ENCODE peak calls at places on chromosomes 16 and 17, in six cellular contexts. Y, L, F, U, H and B are unnamed samples.

GRCh38 chr16:50594332-50595260 is 46.4 kb downstream of the NKD1 start:
- DNase-seq in Y (no peak), H (no peak), U (no peak), L (no peak), F (no peak), B (no peak)

GRCh38 chr17:40622509-40622928 is 25.1 kb downstream of the SMARCE1 start:
- DNase-seq in L (no peak), U (no peak), Y (no peak), F (no peak), H (no peak), B (no peak)

GRCh38 chr17:41492771-41493170 is 3.1 kb upstream of the KRT36 start:
- DNase-seq in L (peak), U (no peak), F (no peak), Y (peak), H (no peak), B (no peak)

GRCh38 chr17:50345443-50346312 is at the start of gene XYLT2:
- DNase-seq in H (peak), L (peak), Y (peak), U (peak), F (peak), B (no peak)

GRCh38 chr17:63999680-64000531 is 1.8 kb downstream of the PRR29 start:
- DNase-seq in F (no peak), U (no peak), L (no peak), Y (no peak), H (no peak), B (no peak)

GRCh38 chr17:56913867-56914640 is at the start of gene TRIM25:
- DNase-seq in F (peak), L (peak), H (peak), Y (peak), U (peak), B (peak)

GRCh38 chr17:18217412-18218015 is 7.9 kb upstream of the LLGL1 start:
- DNase-seq in H (peak), U (peak), L (peak), F (peak), Y (peak), B (peak)

GRCh38 chr17:5557485-5557884 is 26.8 kb downstream of the NLRP1 start:
- DNase-seq in U (peak), H (no peak), L (peak), F (no peak), Y (peak), B (no peak)

GRCh38 chr16:88069397-88070168 is 118.3 kb downstream of the BANP start:
- DNase-seq in H (no peak), F (no peak), L (no peak), Y (no peak), U (no peak), B (no peak)

GRCh38 chr17:12622726-12623125 is 43.0 kb upstream of the MYOCD start:
- DNase-seq in L (no peak), Y (peak), H (no peak), F (no peak), U (no peak), B (no peak)

GRCh38 chr16:15672514-15673167 is 22.6 kb downstream of the NDE1 start:
- DNase-seq in H (no peak), U (peak), L (peak), Y (peak), F (no peak), B (no peak)

GRCh38 chr16:978403-978802 is 3.2 kb upstream of the SOX8 start:
- DNase-seq in L (no peak), U (no peak), H (no peak), Y (no peak), F (no peak), B (no peak)

GRCh38 chr17:5485270-5486205 is at the start of gene DERL2:
- DNase-seq in U (peak), Y (peak), L (peak), F (peak), H (no peak), B (no peak)

GRCh38 chr17:59775786-59776350 is 68.4 kb downstream of the VMP1 start:
- DNase-seq in Y (no peak), U (no peak), F (no peak), L (no peak), H (no peak), B (no peak)

GRCh38 chr17:50283246-50283645 is 9.0 kb downstream of the TMEM92 start:
- DNase-seq in H (no peak), Y (no peak), F (no peak), U (no peak), L (no peak), B (no peak)

GRCh38 chr17:1989135-1989534 is 36.0 kb downstream of the RTN4RL1 start:
- DNase-seq in U (no peak), L (peak), H (no peak), Y (peak), F (no peak), B (no peak)

GRCh38 chr17:63436523-63437110 is 9.5 kb downstream of the CYB561 start:
- DNase-seq in H (no peak), U (no peak), F (peak), L (no peak), Y (no peak), B (no peak)

GRCh38 chr16:72131036-72131435 is 37.4 kb downstream of the DHX38 start:
- DNase-seq in H (no peak), L (no peak), U (no peak), F (no peak), Y (no peak), B (no peak)

GRCh38 chr17:76524598-76525512 is 12.7 kb downstream of the CYGB start:
- DNase-seq in F (no peak), Y (no peak), H (no peak), U (no peak), L (no peak), B (no peak)

GRCh38 chr16:11800385-11800718 is 3.3 kb upstream of the ZC3H7A start:
- DNase-seq in Y (no peak), U (no peak), F (no peak), H (no peak), L (no peak), B (no peak)

GRCh38 chr17:74547736-74548135 is 1.8 kb upstream of the CD300C start:
- DNase-seq in F (no peak), H (no peak), L (no peak), U (peak), Y (no peak), B (no peak)

GRCh38 chr17:1561420-1562177 is 993 bp downstream of the PITPNA start:
- DNase-seq in F (peak), H (no peak), U (peak), Y (peak), L (no peak), B (no peak)